ENCODE peak calls at places on chromosomes 4 and X, in seven cellular contexts. Q, I, M, Y, J, C and X are unnamed samples. For H3K4me1, the result is how much of the 10 kb centered on the place peaks cover.

GRCh38 chr4:15344041-15344440 is 83.8 kb upstream of the C1QTNF7 start:
- DNase-seq in J (no peak), Q (peak), M (peak), C (peak), I (no peak), Y (no peak), X (peak)

GRCh38 chrX:106933538-106933961 is 13.3 kb downstream of the CLDN2 start:
- DNase-seq in I (no peak), Y (no peak), J (no peak), C (peak), M (peak), Q (peak), X (peak)

GRCh38 chr4:11438647-11439046 is 10.0 kb upstream of the HS3ST1 start:
- DNase-seq in I (no peak), C (no peak), Y (no peak), Q (no peak), J (no peak), M (no peak), X (no peak)

GRCh38 chrX:133948895-133949294 is 36.5 kb downstream of the GPC3 start:
- DNase-seq in C (no peak), M (no peak), J (no peak), I (no peak), Y (no peak), Q (no peak), X (no peak)

GRCh38 chrX:130758072-130758471 is 144.9 kb downstream of the ENOX2 start:
- DNase-seq in J (no peak), I (no peak), C (no peak), Y (no peak), M (no peak), Q (no peak), X (no peak)

GRCh38 chr4:26484032-26484515 is 6.2 kb downstream of the CCKAR start:
- DNase-seq in C (peak), Y (no peak), I (no peak), M (no peak), J (no peak), Q (peak), X (no peak)

GRCh38 chr4:183098080-183098722 is 856 bp upstream of the WWC2 start:
- DNase-seq in M (peak), Q (peak), Y (no peak), C (peak), I (peak), J (no peak), X (no peak)

GRCh38 chrX:119682019-119682989 is 10.7 kb downstream of the SEPTIN6 start:
- DNase-seq in I (no peak), C (no peak), M (no peak), J (no peak), Q (no peak), Y (no peak), X (no peak)

GRCh38 chrX:119654112-119654531 is 38.8 kb downstream of the SEPTIN6 start:
- DNase-seq in C (peak), Q (peak), J (peak), I (peak), Y (no peak), M (no peak), X (peak)

GRCh38 chrX:72139538-72139937 is 7.8 kb upstream of the RTL5 start:
- DNase-seq in I (no peak), Y (no peak), M (no peak), J (no peak), C (no peak), Q (no peak), X (no peak)

GRCh38 chr4:184444953-184445309 is 29.4 kb downstream of the IRF2 start:
- DNase-seq in Q (no peak), M (no peak), Y (no peak), C (no peak), I (no peak), J (no peak), X (no peak)

GRCh38 chrX:69307736-69308135 is 142.5 kb upstream of the PJA1 start:
- DNase-seq in C (no peak), J (no peak), Q (no peak), M (no peak), Y (no peak), I (no peak), X (no peak)

GRCh38 chr4:15238720-15239119 is 189.1 kb upstream of the C1QTNF7 start:
- DNase-seq in Q (peak), C (peak), I (peak), Y (peak), J (peak), M (peak), X (peak)

GRCh38 chr4:8697826-8698225 is 105.3 kb downstream of the CPZ start:
- DNase-seq in C (no peak), M (no peak), J (peak), I (no peak), Q (no peak), Y (no peak), X (no peak)

GRCh38 chr4:67545996-67546356 is 673 bp upstream of the CENPC start:
- DNase-seq in Q (no peak), M (no peak), C (no peak), I (no peak), Y (no peak), J (no peak), X (no peak)

GRCh38 chr4:137677851-137678250 is 145.6 kb upstream of the PCDH18 start:
- DNase-seq in I (no peak), M (no peak), Q (peak), J (no peak), C (peak), Y (no peak), X (no peak)

GRCh38 chr4:3288571-3289094 is 4.2 kb upstream of the RGS12 start:
- DNase-seq in C (no peak), J (no peak), I (no peak), M (no peak), Q (no peak), Y (peak), X (no peak)

GRCh38 chr4:78720994-78721677 is 55.0 kb upstream of the BMP2K start:
- DNase-seq in I (no peak), J (no peak), C (no peak), Q (no peak), M (no peak), Y (no peak), X (no peak)

GRCh38 chrX:109886122-109886761 is 116.7 kb upstream of the TMEM164 start:
- DNase-seq in M (peak), Q (peak), C (peak), Y (peak), J (peak), I (peak), X (peak)

GRCh38 chr4:77697860-77698599 is 92.4 kb downstream of the CXCL13 start:
- DNase-seq in I (no peak), Y (no peak), Q (peak), M (no peak), J (peak), C (peak), X (peak)

GRCh38 chrX:45621356-45622041 is 420.8 kb upstream of the DIPK2B start:
- DNase-seq in C (peak), J (no peak), Y (no peak), I (no peak), Q (peak), M (peak), X (no peak)

GRCh38 chrX:46642145-46642544 is 68.6 kb downstream of the CHST7 start:
- DNase-seq in I (no peak), C (peak), M (peak), J (no peak), Q (peak), Y (no peak), X (peak)

GRCh38 chr4:74426101-74426500 is 18.8 kb upstream of the AREG start:
- DNase-seq in Q (peak), M (no peak), Y (no peak), J (no peak), C (peak), I (no peak), X (no peak)

GRCh38 chr4:83387922-83388676 is 53.5 kb upstream of the HPSE start:
- DNase-seq in M (no peak), Q (no peak), Y (no peak), C (no peak), J (no peak), I (no peak), X (peak)

GRCh38 chr4:124691801-124692200 is 20.7 kb downstream of the ANKRD50 start:
- DNase-seq in J (no peak), I (no peak), Y (no peak), M (no peak), Q (no peak), C (no peak), X (no peak)

GRCh38 chr4:56215901-56216300 is 171.4 kb downstream of the AASDH start:
- DNase-seq in Q (peak), Y (no peak), J (peak), C (peak), I (no peak), M (no peak), X (peak)

GRCh38 chr4:105785792-105786191 is 77.2 kb downstream of the GSTCD start:
- DNase-seq in J (no peak), M (no peak), C (no peak), Q (no peak), Y (no peak), I (no peak), X (no peak)

GRCh38 chr4:175469519-175469918 is 342.5 kb downstream of the GPM6A start:
- DNase-seq in Q (peak), I (no peak), M (peak), C (peak), Y (no peak), J (no peak), X (peak)

GRCh38 chr4:53060278-53060677 is 198.2 kb downstream of the RASL11B start:
- DNase-seq in Q (no peak), M (no peak), C (no peak), Y (no peak), I (no peak), J (no peak), X (no peak)

GRCh38 chr4:2818351-2818939 is 25.2 kb upstream of the ADD1 start:
- DNase-seq in Q (no peak), M (no peak), J (peak), I (no peak), Y (peak), C (no peak), X (peak)

GRCh38 chr4:128981377-128981776 is 112.0 kb downstream of the SCLT1 start:
- DNase-seq in C (no peak), Y (no peak), Q (no peak), M (no peak), I (no peak), J (no peak), X (no peak)

GRCh38 chrX:11733614-11734013 is 24.4 kb upstream of the MSL3 start:
- DNase-seq in Q (no peak), Y (no peak), C (no peak), I (no peak), M (no peak), J (no peak), X (no peak)

GRCh38 chr4:6688879-6689505 is 4.7 kb upstream of the S100P start:
- DNase-seq in I (no peak), Q (peak), J (peak), M (peak), C (peak), Y (peak), X (peak)

GRCh38 chr4:86968477-86969015 is 33.7 kb downstream of the AFF1 start:
- DNase-seq in Y (no peak), C (no peak), Q (no peak), I (no peak), J (no peak), M (no peak), X (no peak)
- H3K4me1 ChIP-seq in Y (under half), C (under half), Q (under half), I (under half), J (under half), M (under half), X (under half)

GRCh38 chrX:15998350-15998749 is 125.0 kb upstream of the GRPR start:
- DNase-seq in M (no peak), Q (no peak), J (no peak), Y (no peak), I (no peak), C (no peak), X (no peak)
- H3K4me2 ChIP-seq in M (no peak), Q (no peak), J (no peak), Y (no peak), I (no peak), C (no peak), X (no peak)

GRCh38 chrX:154599531-154599930 is 14.6 kb downstream of the CTAG1A start:
- DNase-seq in I (no peak), Y (no peak), J (no peak), Q (no peak), M (no peak), C (no peak), X (no peak)
- H3K18ac ChIP-seq in I (no peak), Y (no peak), J (no peak), Q (no peak), M (no peak), C (no peak), X (no peak)

DNA sequence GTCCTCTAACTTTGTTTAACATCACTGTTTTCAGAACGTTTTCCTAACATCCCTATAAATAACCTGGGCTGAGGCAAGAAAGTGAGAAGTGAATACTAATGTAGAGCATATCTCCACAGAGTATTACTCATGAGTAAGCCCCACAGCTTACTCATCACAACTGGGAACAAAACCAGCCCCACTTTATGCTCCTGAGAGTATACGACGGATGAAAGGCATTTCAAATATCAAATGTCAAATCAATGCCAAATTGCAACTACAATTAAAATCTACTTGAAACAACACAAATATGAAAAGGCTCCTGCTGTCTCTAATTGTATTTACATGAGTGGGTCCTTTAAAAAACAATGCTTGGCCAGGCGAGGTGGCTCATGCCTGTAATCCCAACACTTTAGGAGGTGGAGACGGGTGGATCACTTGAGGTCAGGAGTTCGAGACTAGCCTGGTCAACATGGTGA is 41.2 kb downstream of the SH3RF1 start:
- DNase-seq in J (no peak), Y (no peak), C (peak), Q (peak), M (peak), I (no peak), X (peak)
- H3K4me1 ChIP-seq in J (under half), Y (under half), C (under half), Q (under half), M (under half), I (under half), X (under half)

GRCh38 chr4:148854203-148854602 is 412.0 kb upstream of the NR3C2 start:
- DNase-seq in Q (no peak), I (no peak), C (no peak), J (no peak), Y (no peak), M (no peak), X (no peak)

GRCh38 chr4:148852092-148852699 is 410.0 kb upstream of the NR3C2 start:
- DNase-seq in Q (no peak), Y (no peak), I (no peak), C (no peak), J (no peak), M (no peak), X (peak)

GRCh38 chr4:148857973-148858534 is 415.8 kb upstream of the NR3C2 start:
- DNase-seq in C (no peak), I (no peak), M (no peak), J (no peak), Y (no peak), Q (no peak), X (no peak)

GRCh38 chr4:148857234-148857972 is 415.2 kb upstream of the NR3C2 start:
- DNase-seq in Q (peak), C (no peak), M (no peak), I (no peak), Y (no peak), J (no peak), X (no peak)
- H3K4me2 ChIP-seq in Q (no peak), C (no peak), M (no peak), I (no peak), Y (no peak), J (no peak), X (no peak)